ENCODE peak calls at places on chromosomes 7 and 10, in six cellular contexts. One of them, this sample, is unnamed.

GRCh38 chr10:79192677-79193003 is 123.9 kb downstream of the ZMIZ1 start:
- DNase-seq in brain microvascular endothelial cell: no peak
- DNase-seq in left ventricle myocardium inferior: no peak
- DNase-seq in IMR-90: peak; percentile 73
- DNase-seq in colonic mucosa: no peak
- DNase-seq in stomach: no peak
- DNase-seq in this sample: peak; percentile 46

GRCh38 chr10:110420401-110421193 is 77.1 kb upstream of the DUSP5 start:
- DNase-seq in brain microvascular endothelial cell: no peak
- DNase-seq in left ventricle myocardium inferior: no peak
- DNase-seq in IMR-90: peak; percentile 61
- DNase-seq in colonic mucosa: peak; percentile 36
- DNase-seq in stomach: peak; percentile 60
- DNase-seq in this sample: no peak

GRCh38 chr7:84784450-84784849 is 402.4 kb downstream of the SEMA3D start:
- DNase-seq in brain microvascular endothelial cell: no peak
- DNase-seq in left ventricle myocardium inferior: no peak
- DNase-seq in IMR-90: no peak
- DNase-seq in colonic mucosa: no peak
- DNase-seq in stomach: no peak
- DNase-seq in this sample: no peak

GRCh38 chr7:74203157-74203556 is 6.6 kb upstream of the LAT2 start:
- DNase-seq in brain microvascular endothelial cell: no peak
- DNase-seq in left ventricle myocardium inferior: no peak
- DNase-seq in IMR-90: peak; percentile 57
- DNase-seq in colonic mucosa: peak; percentile 48
- DNase-seq in stomach: peak; percentile 43
- DNase-seq in this sample: peak; percentile 54

GRCh38 chr10:27646194-27646593 is 99.4 kb downstream of the MKX start:
- DNase-seq in brain microvascular endothelial cell: no peak
- DNase-seq in left ventricle myocardium inferior: no peak
- DNase-seq in IMR-90: peak; percentile 68
- DNase-seq in colonic mucosa: no peak
- DNase-seq in stomach: no peak
- DNase-seq in this sample: no peak

GRCh38 chr7:41693150-41693997 is 9.5 kb downstream of the INHBA start:
- DNase-seq in brain microvascular endothelial cell: no peak
- DNase-seq in left ventricle myocardium inferior: no peak
- DNase-seq in IMR-90: peak; percentile 64
- DNase-seq in colonic mucosa: no peak
- DNase-seq in stomach: no peak
- DNase-seq in this sample: no peak

GRCh38 chr7:33186187-33186586 is 56.8 kb downstream of the BBS9 start:
- DNase-seq in brain microvascular endothelial cell: peak; percentile 70
- DNase-seq in left ventricle myocardium inferior: no peak
- DNase-seq in IMR-90: peak; percentile 72
- DNase-seq in colonic mucosa: no peak
- DNase-seq in stomach: no peak
- DNase-seq in this sample: no peak

GRCh38 chr7:69617364-69617763 is 19.1 kb downstream of the AUTS2 start:
- DNase-seq in brain microvascular endothelial cell: no peak
- DNase-seq in left ventricle myocardium inferior: no peak
- DNase-seq in IMR-90: no peak
- DNase-seq in colonic mucosa: no peak
- DNase-seq in stomach: no peak
- DNase-seq in this sample: no peak

GRCh38 chr7:118324790-118325449 is 100.4 kb downstream of the ANKRD7 start:
- DNase-seq in brain microvascular endothelial cell: no peak
- DNase-seq in left ventricle myocardium inferior: no peak
- DNase-seq in IMR-90: no peak
- DNase-seq in colonic mucosa: no peak
- DNase-seq in stomach: no peak
- DNase-seq in this sample: no peak

GRCh38 chr10:95650232-95650631 is 6.3 kb downstream of the ALDH18A1 start:
- DNase-seq in brain microvascular endothelial cell: no peak
- DNase-seq in left ventricle myocardium inferior: no peak
- DNase-seq in IMR-90: no peak
- DNase-seq in colonic mucosa: no peak
- DNase-seq in stomach: no peak
- DNase-seq in this sample: no peak

GRCh38 chr10:70442332-70442988 is 979 bp upstream of the NODAL start:
- DNase-seq in brain microvascular endothelial cell: no peak
- DNase-seq in left ventricle myocardium inferior: no peak
- DNase-seq in IMR-90: no peak
- DNase-seq in colonic mucosa: peak; percentile 65
- DNase-seq in stomach: no peak
- DNase-seq in this sample: no peak

GRCh38 chr7:129612112-129613015 is 844 bp downstream of the NRF1 start:
- DNase-seq in brain microvascular endothelial cell: no peak
- DNase-seq in left ventricle myocardium inferior: peak; percentile 44
- DNase-seq in IMR-90: peak; percentile 53
- DNase-seq in colonic mucosa: peak; percentile 52
- DNase-seq in stomach: peak; percentile 50
- DNase-seq in this sample: peak; percentile 21

GRCh38 chr7:127387974-127388373 is 4.5 kb downstream of the ZNF800 start:
- DNase-seq in brain microvascular endothelial cell: no peak
- DNase-seq in left ventricle myocardium inferior: no peak
- DNase-seq in IMR-90: no peak
- DNase-seq in colonic mucosa: no peak
- DNase-seq in stomach: no peak
- DNase-seq in this sample: no peak

GRCh38 chr7:22578048-22578770 is 78.2 kb upstream of the STEAP1B start:
- DNase-seq in brain microvascular endothelial cell: peak; percentile 59
- DNase-seq in left ventricle myocardium inferior: no peak
- DNase-seq in IMR-90: peak; percentile 85
- DNase-seq in colonic mucosa: no peak
- DNase-seq in stomach: no peak
- DNase-seq in this sample: peak; percentile 41

GRCh38 chr7:149824301-149824741 is 13.9 kb upstream of the ZNF862 start:
- DNase-seq in brain microvascular endothelial cell: no peak
- DNase-seq in left ventricle myocardium inferior: no peak
- DNase-seq in IMR-90: no peak
- DNase-seq in colonic mucosa: no peak
- DNase-seq in stomach: no peak
- DNase-seq in this sample: no peak

GRCh38 chr10:77274046-77274795 is 363.4 kb downstream of the KCNMA1 start:
- DNase-seq in brain microvascular endothelial cell: peak; percentile 56
- DNase-seq in left ventricle myocardium inferior: no peak
- DNase-seq in IMR-90: peak; percentile 84
- DNase-seq in colonic mucosa: no peak
- DNase-seq in stomach: no peak
- DNase-seq in this sample: peak; percentile 59

GRCh38 chr10:128035557-128035973 is 90.7 kb downstream of the MKI67 start:
- DNase-seq in brain microvascular endothelial cell: peak; percentile 11
- DNase-seq in left ventricle myocardium inferior: peak; percentile 50
- DNase-seq in IMR-90: no peak
- DNase-seq in colonic mucosa: peak; percentile 62
- DNase-seq in stomach: peak; percentile 64
- DNase-seq in this sample: no peak

GRCh38 chr7:81618400-81619014 is 151.3 kb downstream of the HGF start:
- DNase-seq in brain microvascular endothelial cell: peak; percentile 96
- DNase-seq in left ventricle myocardium inferior: no peak
- DNase-seq in IMR-90: peak; percentile 98
- DNase-seq in colonic mucosa: no peak
- DNase-seq in stomach: no peak
- DNase-seq in this sample: peak; percentile 53

DNA sequence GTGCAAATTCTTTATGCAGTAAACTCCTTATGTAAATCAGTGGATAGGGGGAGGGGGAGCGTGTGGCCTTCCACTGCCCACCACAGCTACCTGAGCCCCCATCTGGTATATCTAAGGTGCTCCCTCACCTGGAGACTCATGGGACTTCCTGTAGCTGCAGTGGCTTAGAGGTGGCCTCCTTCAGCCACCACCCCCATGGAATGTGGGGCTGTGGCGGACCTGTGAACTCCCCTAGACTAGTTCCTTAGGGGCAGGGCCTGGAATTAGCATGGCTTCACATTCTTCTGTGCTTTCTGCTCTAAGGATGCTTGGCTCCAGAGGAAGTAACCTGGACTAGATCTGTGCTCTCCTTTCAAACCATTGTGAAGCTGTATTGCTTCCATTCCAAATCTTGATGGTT is 550.5 kb upstream of the COBL start:
- DNase-seq in brain microvascular endothelial cell: no peak
- DNase-seq in left ventricle myocardium inferior: no peak
- DNase-seq in IMR-90: no peak
- DNase-seq in colonic mucosa: no peak
- DNase-seq in stomach: no peak
- DNase-seq in this sample: no peak
- TF ChIP-seq CTCF in brain microvascular endothelial cell: no peak
- TF ChIP-seq CTCF in left ventricle myocardium inferior: no peak
- TF ChIP-seq CTCF in IMR-90: no peak
- TF ChIP-seq CTCF in colonic mucosa: no peak
- TF ChIP-seq CTCF in stomach: no peak
- TF ChIP-seq CTCF in this sample: no peak

DNA sequence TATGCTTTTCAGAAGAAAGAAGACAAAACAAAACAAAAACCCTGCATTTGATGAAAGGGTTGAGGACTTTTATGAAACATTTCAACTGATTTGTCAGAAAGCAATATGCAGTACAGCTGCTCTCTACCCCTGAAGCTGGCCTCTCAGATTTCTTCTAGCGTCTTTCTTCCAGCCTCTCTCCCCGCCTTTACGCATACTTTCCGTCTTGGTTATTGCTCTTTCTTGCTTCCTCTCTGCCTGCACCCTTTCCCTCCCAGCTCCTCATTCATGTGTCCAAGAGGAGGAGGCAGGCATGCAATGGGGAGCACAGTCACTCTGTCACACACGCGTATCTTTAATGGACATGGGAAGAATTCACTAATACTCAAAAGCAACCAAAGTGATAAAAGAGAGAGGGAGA is 91.0 kb upstream of the COL1A2 start:
- DNase-seq in brain microvascular endothelial cell: peak; percentile 68
- DNase-seq in left ventricle myocardium inferior: no peak
- DNase-seq in IMR-90: peak; percentile 84
- DNase-seq in colonic mucosa: peak; percentile 23
- DNase-seq in stomach: no peak
- DNase-seq in this sample: no peak
- H3K27ac ChIP-seq in brain microvascular endothelial cell: no peak overlapping the region
- H3K27ac ChIP-seq in left ventricle myocardium inferior: peak overlapping the region; percentile 79
- H3K27ac ChIP-seq in IMR-90: peak overlapping the region; percentile 91
- H3K27ac ChIP-seq in colonic mucosa: peak overlapping the region; percentile 22
- H3K27ac ChIP-seq in stomach: peak overlapping the region; percentile 46
- H3K27ac ChIP-seq in this sample: no peak overlapping the region

GRCh38 chr7:90587766-90588165 is 8.4 kb upstream of the CDK14 start:
- DNase-seq in brain microvascular endothelial cell: no peak
- DNase-seq in left ventricle myocardium inferior: no peak
- DNase-seq in IMR-90: no peak
- DNase-seq in colonic mucosa: no peak
- DNase-seq in stomach: no peak
- DNase-seq in this sample: no peak
- TF ChIP-seq CTCF in brain microvascular endothelial cell: no peak
- TF ChIP-seq CTCF in left ventricle myocardium inferior: no peak
- TF ChIP-seq CTCF in IMR-90: no peak
- TF ChIP-seq CTCF in colonic mucosa: no peak
- TF ChIP-seq CTCF in stomach: no peak
- TF ChIP-seq CTCF in this sample: no peak

DNA sequence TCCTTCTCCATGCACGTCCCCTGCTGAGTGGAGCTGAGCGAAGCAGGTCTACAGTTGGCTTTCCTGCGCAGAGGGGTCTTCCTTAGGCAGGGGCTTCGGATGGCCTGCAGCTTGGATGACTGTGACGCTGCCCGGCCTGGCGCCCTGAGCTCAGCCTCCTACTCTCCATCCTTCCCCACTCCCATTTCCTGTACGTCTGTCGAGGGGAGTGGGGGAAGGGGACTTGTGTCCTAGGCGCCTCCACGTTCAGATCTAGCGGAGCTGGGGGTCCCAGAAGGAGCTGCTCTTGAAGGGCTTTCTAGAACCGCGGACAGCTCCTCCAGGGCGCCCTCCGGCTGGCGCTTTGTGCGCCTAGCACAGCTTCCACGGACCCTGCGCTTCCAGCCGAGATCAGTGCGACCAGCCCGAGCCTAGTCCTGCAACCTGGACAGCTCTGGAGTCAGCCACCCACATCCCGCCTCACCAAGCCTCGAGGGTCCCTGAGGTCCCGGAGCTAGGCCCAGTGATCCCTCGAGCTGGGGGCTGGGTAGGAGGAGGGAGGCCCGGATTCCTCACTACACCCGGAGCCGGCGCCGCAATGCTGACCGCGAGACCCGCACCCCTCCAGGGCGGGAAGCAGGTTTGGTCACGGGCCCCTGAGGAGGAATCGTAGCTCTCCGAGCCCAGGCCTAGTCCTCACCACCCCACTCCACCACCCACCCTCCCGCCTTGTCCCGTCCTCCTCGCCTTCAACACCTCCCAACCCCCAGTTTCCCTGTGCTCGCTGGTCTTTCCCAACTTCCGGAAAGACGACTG is 1.8 kb downstream of the GRID1 start:
- DNase-seq in brain microvascular endothelial cell: no peak
- DNase-seq in left ventricle myocardium inferior: no peak
- DNase-seq in IMR-90: no peak
- DNase-seq in colonic mucosa: no peak
- DNase-seq in stomach: no peak
- DNase-seq in this sample: no peak
- H3K27ac ChIP-seq in brain microvascular endothelial cell: no peak overlapping the region
- H3K27ac ChIP-seq in left ventricle myocardium inferior: no peak overlapping the region
- H3K27ac ChIP-seq in IMR-90: no peak overlapping the region
- H3K27ac ChIP-seq in colonic mucosa: no peak overlapping the region
- H3K27ac ChIP-seq in stomach: no peak overlapping the region
- H3K27ac ChIP-seq in this sample: no peak overlapping the region

DNA sequence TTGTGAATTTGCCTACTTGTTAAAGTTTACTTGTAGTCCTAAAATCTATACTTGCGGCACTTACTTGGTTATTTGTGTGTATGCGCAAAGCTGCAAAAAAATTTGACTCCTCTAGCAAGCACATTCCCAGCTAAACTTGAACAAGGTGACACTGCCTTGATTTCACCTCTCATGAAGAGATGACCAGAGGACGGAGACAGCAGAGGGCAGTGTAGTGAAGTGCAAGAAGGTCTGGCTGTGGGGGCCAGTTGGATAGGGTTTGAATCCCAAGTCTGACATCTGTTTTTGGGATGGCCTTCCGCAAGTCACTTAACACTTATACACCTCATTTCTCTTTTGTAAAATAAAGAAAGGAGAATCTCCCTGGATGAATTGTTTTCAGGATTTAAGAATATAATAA is 15.7 kb downstream of the SLK start:
- DNase-seq in brain microvascular endothelial cell: no peak
- DNase-seq in left ventricle myocardium inferior: no peak
- DNase-seq in IMR-90: no peak
- DNase-seq in colonic mucosa: peak; percentile 46
- DNase-seq in stomach: no peak
- DNase-seq in this sample: no peak
- TF ChIP-seq CTCF in brain microvascular endothelial cell: peak; percentile 54
- TF ChIP-seq CTCF in left ventricle myocardium inferior: peak; percentile 44
- TF ChIP-seq CTCF in IMR-90: peak; percentile 10
- TF ChIP-seq CTCF in colonic mucosa: no peak
- TF ChIP-seq CTCF in stomach: no peak
- TF ChIP-seq CTCF in this sample: no peak

DNA sequence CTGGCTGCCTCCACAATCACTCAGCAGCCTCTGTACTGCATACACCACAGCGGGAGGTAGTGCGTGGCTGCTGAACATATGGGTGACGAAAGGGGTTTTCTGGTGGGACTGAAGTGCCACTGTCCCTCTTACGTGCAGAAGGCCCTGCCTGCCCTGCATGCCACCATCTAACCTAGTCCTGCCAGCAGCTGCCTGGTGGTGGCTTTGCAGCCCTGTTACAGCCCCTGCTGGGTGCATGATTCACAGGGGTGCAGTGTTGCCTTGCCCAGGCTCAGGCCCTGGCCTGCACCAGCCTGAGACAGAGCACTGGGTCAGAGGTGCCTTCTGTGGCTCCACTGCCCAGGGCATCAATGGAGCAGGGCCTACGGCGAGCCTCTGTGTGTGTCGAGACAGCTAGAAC is 50.1 kb downstream of the SYPL1 start:
- DNase-seq in brain microvascular endothelial cell: no peak
- DNase-seq in left ventricle myocardium inferior: no peak
- DNase-seq in IMR-90: no peak
- DNase-seq in colonic mucosa: peak; percentile 19
- DNase-seq in stomach: no peak
- DNase-seq in this sample: no peak
- H3K27ac ChIP-seq in brain microvascular endothelial cell: no peak overlapping the region
- H3K27ac ChIP-seq in left ventricle myocardium inferior: no peak overlapping the region
- H3K27ac ChIP-seq in IMR-90: no peak overlapping the region
- H3K27ac ChIP-seq in colonic mucosa: no peak overlapping the region
- H3K27ac ChIP-seq in stomach: peak overlapping the region; percentile 8
- H3K27ac ChIP-seq in this sample: peak overlapping the region; percentile 95

This sample was measured in RWPE1.